ENCODE peak calls at places on chromosomes 7 and 10, in nine cellular contexts. O, X, U, M, Q, W, P, A and C are unnamed samples. For H3K36me3 and H3K4me1, the result is how much of the 10 kb centered on the place peaks cover.

GRCh38 chr7:155959894-155960293 is 147.6 kb upstream of the SHH start:
- DNase-seq in O (no peak), X (no peak), U (no peak), M (no peak), Q (no peak), W (peak), P (no peak), A (no peak), C (peak)

GRCh38 chr7:101580596-101580995 is 48.5 kb downstream of the MYL10 start:
- DNase-seq in O (no peak), X (no peak), U (no peak), M (no peak), Q (no peak), W (no peak), P (no peak), A (no peak), C (no peak)

GRCh38 chr7:81709836-81710235 is 60.0 kb downstream of the HGF start:
- DNase-seq in O (no peak), X (no peak), U (no peak), M (no peak), Q (no peak), W (no peak), P (no peak), A (no peak), C (no peak)

GRCh38 chr7:11988186-11988585 is 156.2 kb upstream of the THSD7A start:
- DNase-seq in O (no peak), X (no peak), U (no peak), M (no peak), Q (no peak), W (no peak), P (no peak), A (no peak), C (no peak)

GRCh38 chr7:158946771-158947170 is 90.4 kb downstream of the DYNC2I1 start:
- DNase-seq in O (no peak), X (no peak), U (no peak), M (no peak), Q (no peak), W (no peak), P (no peak), A (no peak), C (no peak)

GRCh38 chr10:1660386-1660785 is 76.9 kb downstream of the ADARB2 start:
- DNase-seq in O (no peak), X (no peak), U (no peak), M (no peak), Q (no peak), W (no peak), P (no peak), A (no peak), C (no peak)

GRCh38 chr7:114922652-114923402 is 933 bp downstream of the MDFIC start:
- DNase-seq in O (peak), X (peak), U (peak), M (peak), Q (peak), W (peak), P (peak), A (peak), C (peak)

GRCh38 chr7:44587843-44588711 is 6.0 kb upstream of the TMED4 start:
- DNase-seq in O (no peak), X (peak), U (peak), M (peak), Q (peak), W (no peak), P (peak), A (no peak), C (no peak)

GRCh38 chr10:101695404-101695732 is 398 bp upstream of the FBXW4 start:
- DNase-seq in O (no peak), X (no peak), U (no peak), M (no peak), Q (no peak), W (no peak), P (no peak), A (no peak), C (no peak)

GRCh38 chr7:64307254-64308018 is 6.3 kb upstream of the ZNF736 start:
- DNase-seq in O (no peak), X (peak), U (peak), M (peak), Q (peak), W (peak), P (peak), A (peak), C (peak)

GRCh38 chr7:150357277-150357676 is 11.3 kb upstream of the REPIN1 start:
- DNase-seq in O (peak), X (peak), U (no peak), M (no peak), Q (no peak), W (peak), P (no peak), A (peak), C (no peak)

GRCh38 chr10:62437696-62438095 is 63.5 kb downstream of the ZNF365 start:
- DNase-seq in O (peak), X (peak), U (no peak), M (peak), Q (peak), W (no peak), P (no peak), A (no peak), C (peak)

GRCh38 chr7:47572939-47573757 is 8.8 kb downstream of the TNS3 start:
- DNase-seq in O (no peak), X (no peak), U (no peak), M (no peak), Q (no peak), W (no peak), P (peak), A (no peak), C (no peak)

GRCh38 chr7:90404777-90405176 is 1.5 kb downstream of the CLDN12 start:
- DNase-seq in O (no peak), X (no peak), U (peak), M (no peak), Q (no peak), W (no peak), P (no peak), A (no peak), C (no peak)

GRCh38 chr7:107686816-107687387 is 26.3 kb downstream of the SLC26A4 start:
- DNase-seq in O (no peak), X (no peak), U (peak), M (no peak), Q (no peak), W (no peak), P (no peak), A (no peak), C (no peak)

GRCh38 chr10:16117305-16117695 is 257.0 kb upstream of the MINDY3 start:
- DNase-seq in O (no peak), X (no peak), U (no peak), M (no peak), Q (no peak), W (no peak), P (no peak), A (no peak), C (no peak)

GRCh38 chr10:16565604-16566003 is 43.9 kb upstream of the C1QL3 start:
- DNase-seq in O (no peak), X (no peak), U (no peak), M (no peak), Q (no peak), W (no peak), P (no peak), A (no peak), C (no peak)

GRCh38 chr7:157770716-157771320 is 434.0 kb downstream of the DNAJB6 start:
- DNase-seq in O (no peak), X (no peak), U (no peak), M (no peak), Q (no peak), W (no peak), P (no peak), A (no peak), C (peak)

GRCh38 chr10:5582736-5583135 is 58.0 kb downstream of the CALML3 start:
- DNase-seq in O (peak), X (no peak), U (no peak), M (no peak), Q (no peak), W (no peak), P (no peak), A (peak), C (no peak)

GRCh38 chr7:107167483-107168232 is 1.1 kb upstream of the HBP1 start:
- DNase-seq in O (peak), X (peak), U (no peak), M (peak), Q (peak), W (no peak), P (peak), A (no peak), C (no peak)

GRCh38 chr7:127486654-127487053 is 94.1 kb upstream of the ZNF800 start:
- DNase-seq in O (peak), X (no peak), U (no peak), M (no peak), Q (no peak), W (no peak), P (no peak), A (no peak), C (no peak)

GRCh38 chr7:27186450-27187157 is 1.6 kb upstream of the HOXA11 start:
- DNase-seq in O (no peak), X (no peak), U (no peak), M (no peak), Q (no peak), W (peak), P (no peak), A (no peak), C (peak)

GRCh38 chr10:7296648-7297047 is 114.2 kb downstream of the SFMBT2 start:
- DNase-seq in O (no peak), X (no peak), U (no peak), M (no peak), Q (no peak), W (no peak), P (no peak), A (no peak), C (no peak)

GRCh38 chr10:81862596-81862995 is 12.4 kb upstream of the NRG3 start:
- DNase-seq in O (no peak), X (no peak), U (no peak), M (no peak), Q (no peak), W (no peak), P (no peak), A (no peak), C (no peak)

GRCh38 chr10:114526112-114526496 is 121.8 kb upstream of the AFAP1L2 start:
- DNase-seq in O (no peak), X (peak), U (no peak), M (peak), Q (peak), W (no peak), P (no peak), A (no peak), C (no peak)

GRCh38 chr10:75029874-75030273 is 81.6 kb upstream of the SAMD8 start:
- DNase-seq in O (no peak), X (no peak), U (no peak), M (no peak), Q (peak), W (peak), P (no peak), A (no peak), C (peak)

GRCh38 chr7:135792334-135792733 is 43.7 kb upstream of the FAM180A start:
- DNase-seq in O (no peak), X (no peak), U (no peak), M (no peak), Q (no peak), W (no peak), P (no peak), A (no peak), C (no peak)

GRCh38 chr10:28326516-28327493 is 23.9 kb upstream of the MPP7 start:
- DNase-seq in O (no peak), X (no peak), U (peak), M (peak), Q (peak), W (peak), P (peak), A (peak), C (peak)

GRCh38 chr7:102424129-102424551 is 9.2 kb upstream of the ORAI2 start:
- DNase-seq in O (no peak), X (peak), U (no peak), M (no peak), Q (no peak), W (no peak), P (no peak), A (no peak), C (no peak)

GRCh38 chr7:22561895-22562593 is 62.1 kb upstream of the STEAP1B start:
- DNase-seq in O (no peak), X (peak), U (no peak), M (peak), Q (no peak), W (no peak), P (no peak), A (no peak), C (no peak)
- TF ChIP-seq CTCF in O (no peak), X (no peak), U (no peak), M (no peak), Q (no peak), W (no peak), P (no peak), A (no peak), C (no peak)

GRCh38 chr10:80502621-80503583 is 34.8 kb upstream of the SH2D4B start:
- DNase-seq in O (no peak), X (no peak), U (peak), M (no peak), Q (no peak), W (no peak), P (no peak), A (no peak), C (no peak)

GRCh38 chr10:80503584-80504157 is 34.0 kb upstream of the SH2D4B start:
- DNase-seq in O (peak), X (no peak), U (no peak), M (no peak), Q (no peak), W (no peak), P (no peak), A (no peak), C (no peak)

GRCh38 chr10:80500572-80501380 is 36.9 kb upstream of the SH2D4B start:
- DNase-seq in O (no peak), X (no peak), U (peak), M (no peak), Q (no peak), W (no peak), P (no peak), A (peak), C (no peak)

GRCh38 chr10:80501381-80501912 is 36.3 kb upstream of the SH2D4B start:
- DNase-seq in O (no peak), X (no peak), U (peak), M (peak), Q (no peak), W (no peak), P (no peak), A (peak), C (no peak)

GRCh38 chr10:80501913-80502521 is 35.7 kb upstream of the SH2D4B start:
- DNase-seq in O (no peak), X (no peak), U (peak), M (peak), Q (no peak), W (no peak), P (no peak), A (no peak), C (no peak)
- H3K36me3 ChIP-seq in O (under half), X (under half), U (under half), M (under half), Q (under half), W (under half), P (under half), A (under half), C (under half)

DNA sequence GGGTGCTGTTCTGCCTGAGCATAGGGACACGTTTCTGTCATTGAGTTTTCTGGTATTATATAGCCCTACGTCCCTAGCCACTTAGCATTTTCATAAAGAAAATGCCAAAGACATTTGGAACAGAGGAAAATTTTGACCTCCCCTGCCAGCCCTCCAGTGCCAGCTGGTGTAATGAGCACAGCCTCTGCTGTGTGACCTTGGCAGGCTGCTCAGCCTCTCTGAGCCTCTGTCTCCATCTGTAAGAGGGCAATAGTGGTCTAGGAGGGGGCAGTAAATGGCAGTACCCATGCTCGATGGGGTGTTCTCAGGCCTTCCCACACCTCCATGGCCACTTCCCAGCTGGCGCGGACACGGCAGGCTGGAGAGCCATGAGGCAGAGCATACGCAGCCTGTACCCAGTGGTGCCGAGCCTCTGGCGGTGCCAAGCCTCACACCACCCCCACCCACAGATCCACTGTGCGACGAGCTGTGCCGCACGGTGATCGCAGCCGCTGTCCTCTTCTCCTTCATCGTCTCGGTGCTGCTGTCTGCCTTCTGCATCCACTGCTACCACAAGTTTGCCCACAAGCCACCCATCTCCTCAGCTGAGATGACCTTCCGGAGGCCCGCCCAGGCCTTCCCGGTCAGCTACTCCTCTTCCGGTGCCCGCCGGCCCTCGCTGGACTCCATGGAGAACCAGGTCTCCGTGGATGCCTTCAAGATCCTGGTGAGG is 24.1 kb upstream of the CSGALNACT2 start:
- DNase-seq in O (no peak), X (no peak), U (no peak), M (no peak), Q (no peak), W (no peak), P (no peak), A (peak), C (no peak)
- H3K4me1 ChIP-seq in O (under half), X (under half), U (under half), M (under half), Q (under half), W (under half), P (under half), A (under half), C (under half)

DNA sequence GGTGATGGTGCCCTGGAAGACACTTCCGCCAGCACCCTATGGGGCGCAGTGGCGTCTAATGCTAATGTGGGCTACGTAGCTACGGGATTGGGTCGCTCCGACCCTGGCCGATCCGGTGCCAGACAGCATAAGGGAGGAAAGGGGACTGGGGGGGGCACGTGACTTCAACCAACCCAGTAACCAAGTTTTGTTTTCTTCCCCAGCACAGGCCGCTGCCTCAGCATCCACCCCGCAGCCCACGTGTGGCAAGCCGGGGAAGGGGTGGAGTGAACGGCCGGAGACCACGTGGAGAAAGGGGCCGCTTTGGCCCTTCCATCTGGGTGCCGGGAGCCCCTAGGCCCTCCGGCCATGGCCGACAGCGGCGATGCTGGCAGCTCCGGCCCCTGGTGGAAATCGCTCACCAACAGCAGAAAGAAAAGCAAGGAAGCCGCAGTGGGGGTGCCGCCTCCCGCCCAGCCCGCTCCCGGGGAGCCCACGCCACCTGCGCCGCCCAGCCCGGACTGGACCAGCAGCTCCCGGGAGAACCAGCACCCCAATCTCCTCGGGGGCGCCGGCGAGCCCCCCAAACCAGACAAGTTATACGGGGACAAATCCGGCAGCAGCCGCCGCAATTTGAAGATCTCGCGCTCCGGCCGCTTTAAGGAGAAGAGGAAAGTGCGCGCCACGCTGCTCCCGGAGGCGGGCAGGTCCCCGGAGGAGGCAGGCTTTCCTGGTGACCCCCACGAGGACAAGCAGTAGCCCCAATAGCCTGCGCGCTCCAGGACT is 2.5 kb downstream of the PRR15 start:
- DNase-seq in O (no peak), X (no peak), U (no peak), M (no peak), Q (no peak), W (no peak), P (no peak), A (peak), C (peak)
- TF ChIP-seq CTCF in O (no peak), X (no peak), U (no peak), M (no peak), Q (no peak), W (no peak), P (no peak), A (no peak), C (no peak)

GRCh38 chr7:5232485-5232837 is 42.4 kb downstream of the WIPI2 start:
- DNase-seq in O (no peak), X (no peak), U (no peak), M (no peak), Q (no peak), W (no peak), P (no peak), A (no peak), C (no peak)
- H3K36me3 ChIP-seq in O (under half), X (under half), U (half or more), M (under half), Q (under half), W (under half), P (under half), A (under half), C (under half)

GRCh38 chr10:78510566-78511323 is 477.1 kb downstream of the RPS24 start:
- DNase-seq in O (peak), X (no peak), U (no peak), M (no peak), Q (peak), W (no peak), P (no peak), A (no peak), C (no peak)
- H3K4me1 ChIP-seq in O (under half), X (under half), U (under half), M (under half), Q (under half), W (half or more), P (under half), A (under half), C (under half)

DNA sequence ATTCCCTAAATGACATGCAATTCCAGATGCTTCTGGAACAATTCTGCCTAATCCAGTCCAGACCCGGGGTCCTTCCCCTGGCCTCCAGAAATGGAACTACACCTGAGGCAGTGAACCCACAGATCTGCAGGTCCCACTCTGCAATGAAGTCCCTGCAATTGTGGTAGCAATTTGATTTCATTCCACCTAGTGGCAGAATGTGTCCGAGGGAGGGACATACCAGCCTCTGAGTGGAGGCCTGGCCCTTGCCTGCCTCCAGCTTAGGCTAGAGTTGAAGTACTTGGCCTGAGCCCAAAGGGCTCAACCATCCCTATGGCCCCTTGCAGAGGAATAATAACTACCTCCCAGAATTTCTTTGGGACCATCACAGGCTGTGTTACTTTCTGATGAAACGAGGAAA is 4.2 kb upstream of the CEP41 start:
- DNase-seq in O (no peak), X (no peak), U (no peak), M (no peak), Q (no peak), W (no peak), P (no peak), A (no peak), C (no peak)
- TF ChIP-seq CTCF in O (no peak), X (peak), U (no peak), M (no peak), Q (no peak), W (no peak), P (no peak), A (no peak), C (no peak)